ENCODE peak calls at places on chromosomes 13 and 19, in four cellular contexts. One of them, this sample, is unnamed.
A peak's percentile ranks its signal among the peaks of the same experiment; 100 is the strongest.

GRCh38 chr19:18777156-18777724 is 13.9 kb downstream of the COMP start:
- DNase-seq in heart right ventricle: no peak
- DNase-seq in K562: no peak
- DNase-seq in CD4-positive, alpha-beta T cell: no peak
- DNase-seq in this sample: no peak

GRCh38 chr19:1002600-1002999 is 2.4 kb downstream of the GRIN3B start:
- DNase-seq in heart right ventricle: no peak
- DNase-seq in K562: no peak
- DNase-seq in CD4-positive, alpha-beta T cell: no peak
- DNase-seq in this sample: no peak

GRCh38 chr19:35977446-35978222 is 17.4 kb upstream of the SDHAF1 start:
- DNase-seq in heart right ventricle: no peak
- DNase-seq in CD4-positive, alpha-beta T cell: no peak
- DNase-seq in K562: peak; percentile 71
- DNase-seq in this sample: peak; percentile 96

GRCh38 chr13:64553411-64554129 is 2676.6 kb downstream of the PCDH9 start:
- DNase-seq in CD4-positive, alpha-beta T cell: no peak
- DNase-seq in heart right ventricle: no peak
- DNase-seq in K562: no peak
- DNase-seq in this sample: no peak

GRCh38 chr19:49837009-49837310 is 14.0 kb upstream of the PTOV1 start:
- DNase-seq in CD4-positive, alpha-beta T cell: no peak
- DNase-seq in K562: no peak
- DNase-seq in heart right ventricle: no peak
- DNase-seq in this sample: no peak

GRCh38 chr13:110028838-110029621 is 242.6 kb upstream of the IRS2 start:
- DNase-seq in K562: no peak
- DNase-seq in heart right ventricle: no peak
- DNase-seq in CD4-positive, alpha-beta T cell: no peak
- DNase-seq in this sample: no peak

GRCh38 chr19:1385816-1386215 is 2.1 kb downstream of the NDUFS7 start:
- DNase-seq in heart right ventricle: no peak
- DNase-seq in CD4-positive, alpha-beta T cell: no peak
- DNase-seq in K562: no peak
- DNase-seq in this sample: no peak

GRCh38 chr19:43759515-43759914 is 4.8 kb upstream of the SMG9 start:
- DNase-seq in CD4-positive, alpha-beta T cell: no peak
- DNase-seq in K562: peak; percentile 39
- DNase-seq in heart right ventricle: no peak
- DNase-seq in this sample: no peak

GRCh38 chr13:112132619-112133018 is 65.7 kb downstream of the SOX1 start:
- DNase-seq in heart right ventricle: no peak
- DNase-seq in CD4-positive, alpha-beta T cell: no peak
- DNase-seq in K562: no peak
- DNase-seq in this sample: no peak

GRCh38 chr13:78460176-78460575 is 143.2 kb downstream of the POU4F1 start:
- DNase-seq in heart right ventricle: no peak
- DNase-seq in K562: no peak
- DNase-seq in CD4-positive, alpha-beta T cell: no peak
- DNase-seq in this sample: no peak

GRCh38 chr13:63189712-63190111 is 1774.1 kb upstream of the PCDH20 start:
- DNase-seq in heart right ventricle: no peak
- DNase-seq in CD4-positive, alpha-beta T cell: no peak
- DNase-seq in K562: no peak
- DNase-seq in this sample: no peak

GRCh38 chr13:27289016-27289665 is 18.5 kb downstream of the RASL11A start:
- DNase-seq in heart right ventricle: no peak
- DNase-seq in CD4-positive, alpha-beta T cell: no peak
- DNase-seq in K562: no peak
- DNase-seq in this sample: no peak

GRCh38 chr13:23496255-23496654 is 62.8 kb upstream of the SACS start:
- DNase-seq in heart right ventricle: no peak
- DNase-seq in CD4-positive, alpha-beta T cell: no peak
- DNase-seq in K562: no peak
- DNase-seq in this sample: no peak

GRCh38 chr13:27007166-27007565 is 164.4 kb downstream of the USP12 start:
- DNase-seq in CD4-positive, alpha-beta T cell: no peak
- DNase-seq in K562: no peak
- DNase-seq in heart right ventricle: no peak
- DNase-seq in this sample: peak; percentile 59

GRCh38 chr19:12913871-12914690 is 5.0 kb downstream of the SYCE2 start:
- DNase-seq in heart right ventricle: no peak
- DNase-seq in CD4-positive, alpha-beta T cell: peak; percentile 67
- DNase-seq in K562: no peak
- DNase-seq in this sample: no peak

GRCh38 chr19:11483176-11484111 is 2.6 kb upstream of the ELAVL3 start:
- DNase-seq in heart right ventricle: no peak
- DNase-seq in CD4-positive, alpha-beta T cell: no peak
- DNase-seq in K562: peak; percentile 11
- DNase-seq in this sample: no peak

GRCh38 chr13:70634893-70635292 is 526.6 kb upstream of the KLHL1 start:
- DNase-seq in heart right ventricle: no peak
- DNase-seq in K562: no peak
- DNase-seq in CD4-positive, alpha-beta T cell: no peak
- DNase-seq in this sample: no peak

GRCh38 chr13:26529441-26529840 is 28.0 kb upstream of the WASF3 start:
- DNase-seq in K562: peak; percentile 13
- DNase-seq in CD4-positive, alpha-beta T cell: no peak
- DNase-seq in heart right ventricle: peak; percentile 42
- DNase-seq in this sample: peak; percentile 83

GRCh38 chr19:27765912-27766725 is 1446.8 kb downstream of the UQCRFS1 start:
- DNase-seq in heart right ventricle: no peak
- DNase-seq in CD4-positive, alpha-beta T cell: no peak
- DNase-seq in K562: no peak
- DNase-seq in this sample: no peak

GRCh38 chr19:18846862-18847515 is 15.2 kb downstream of the UPF1 start:
- DNase-seq in CD4-positive, alpha-beta T cell: peak; percentile 58
- DNase-seq in heart right ventricle: peak; percentile 77
- DNase-seq in K562: no peak
- DNase-seq in this sample: peak; percentile 75

GRCh38 chr13:50375792-50376191 is 360.5 kb downstream of the KCNRG start:
- DNase-seq in CD4-positive, alpha-beta T cell: no peak
- DNase-seq in K562: no peak
- DNase-seq in heart right ventricle: no peak
- DNase-seq in this sample: no peak

GRCh38 chr19:801861-802496 is 4.7 kb downstream of the PTBP1 start:
- DNase-seq in CD4-positive, alpha-beta T cell: no peak
- DNase-seq in K562: peak; percentile 17
- DNase-seq in heart right ventricle: peak; percentile 65
- DNase-seq in this sample: no peak

GRCh38 chr13:111469450-111469849 is 149.0 kb downstream of the TEX29 start:
- DNase-seq in heart right ventricle: no peak
- DNase-seq in K562: no peak
- DNase-seq in CD4-positive, alpha-beta T cell: no peak
- DNase-seq in this sample: no peak

GRCh38 chr19:41575998-41576397 is at the start of gene CEACAM21:
- DNase-seq in heart right ventricle: peak; percentile 53
- DNase-seq in K562: no peak
- DNase-seq in CD4-positive, alpha-beta T cell: peak; percentile 28
- DNase-seq in this sample: no peak

GRCh38 chr13:96075953-96076543 is 13.9 kb upstream of the HS6ST3 start:
- DNase-seq in heart right ventricle: no peak
- DNase-seq in K562: no peak
- DNase-seq in CD4-positive, alpha-beta T cell: no peak
- DNase-seq in this sample: no peak

GRCh38 chr19:40610396-40611064 is 9.4 kb downstream of the LTBP4 start:
- DNase-seq in K562: no peak
- DNase-seq in heart right ventricle: peak; percentile 68
- DNase-seq in CD4-positive, alpha-beta T cell: peak; percentile 72
- DNase-seq in this sample: no peak

GRCh38 chr19:58572818-58573657 is at the start of gene MZF1:
- DNase-seq in K562: peak; percentile 92
- DNase-seq in CD4-positive, alpha-beta T cell: peak; percentile 100
- DNase-seq in heart right ventricle: peak; percentile 100
- DNase-seq in this sample: peak; percentile 100

GRCh38 chr13:105735269-105735668 is 800.2 kb downstream of the EFNB2 start:
- DNase-seq in heart right ventricle: no peak
- DNase-seq in K562: no peak
- DNase-seq in CD4-positive, alpha-beta T cell: no peak
- DNase-seq in this sample: no peak

GRCh38 chr13:43054803-43055802 is 31.7 kb downstream of the DNAJC15 start:
- DNase-seq in CD4-positive, alpha-beta T cell: no peak
- DNase-seq in K562: no peak
- DNase-seq in heart right ventricle: peak; percentile 29
- DNase-seq in this sample: peak; percentile 46

GRCh38 chr13:113849546-113849945 is 14.3 kb downstream of the GAS6 start:
- DNase-seq in K562: no peak
- DNase-seq in heart right ventricle: no peak
- DNase-seq in CD4-positive, alpha-beta T cell: no peak
- DNase-seq in this sample: no peak

GRCh38 chr13:59906413-59907027 is 257.2 kb downstream of the DIAPH3 start:
- DNase-seq in CD4-positive, alpha-beta T cell: no peak
- DNase-seq in K562: no peak
- DNase-seq in heart right ventricle: no peak
- DNase-seq in this sample: no peak

GRCh38 chr13:48186722-48187121 is 46.3 kb upstream of the ITM2B start:
- DNase-seq in CD4-positive, alpha-beta T cell: no peak
- DNase-seq in heart right ventricle: no peak
- DNase-seq in K562: no peak
- DNase-seq in this sample: no peak

GRCh38 chr19:35041548-35042055 is at the start of gene HPN:
- DNase-seq in K562: peak; percentile 66
- DNase-seq in CD4-positive, alpha-beta T cell: no peak
- DNase-seq in heart right ventricle: no peak
- DNase-seq in this sample: peak; percentile 59

GRCh38 chr19:11833541-11833940 is 15.0 kb upstream of the ZNF439 start:
- DNase-seq in heart right ventricle: no peak
- DNase-seq in CD4-positive, alpha-beta T cell: no peak
- DNase-seq in K562: no peak
- DNase-seq in this sample: no peak

GRCh38 chr13:73245271-73245670 is 186.5 kb downstream of the KLF5 start:
- DNase-seq in CD4-positive, alpha-beta T cell: no peak
- DNase-seq in heart right ventricle: no peak
- DNase-seq in K562: no peak
- DNase-seq in this sample: no peak

GRCh38 chr13:30000373-30000770 is 150.0 kb upstream of the UBL3 start:
- DNase-seq in CD4-positive, alpha-beta T cell: no peak
- DNase-seq in K562: no peak
- DNase-seq in heart right ventricle: no peak
- DNase-seq in this sample: no peak

GRCh38 chr13:50224534-50224933 is 209.3 kb downstream of the KCNRG start:
- DNase-seq in K562: no peak
- DNase-seq in CD4-positive, alpha-beta T cell: no peak
- DNase-seq in heart right ventricle: no peak
- DNase-seq in this sample: no peak

GRCh38 chr13:106096661-106097092 is 438.8 kb downstream of the EFNB2 start:
- DNase-seq in CD4-positive, alpha-beta T cell: no peak
- DNase-seq in heart right ventricle: no peak
- DNase-seq in K562: no peak
- DNase-seq in this sample: no peak

DNA sequence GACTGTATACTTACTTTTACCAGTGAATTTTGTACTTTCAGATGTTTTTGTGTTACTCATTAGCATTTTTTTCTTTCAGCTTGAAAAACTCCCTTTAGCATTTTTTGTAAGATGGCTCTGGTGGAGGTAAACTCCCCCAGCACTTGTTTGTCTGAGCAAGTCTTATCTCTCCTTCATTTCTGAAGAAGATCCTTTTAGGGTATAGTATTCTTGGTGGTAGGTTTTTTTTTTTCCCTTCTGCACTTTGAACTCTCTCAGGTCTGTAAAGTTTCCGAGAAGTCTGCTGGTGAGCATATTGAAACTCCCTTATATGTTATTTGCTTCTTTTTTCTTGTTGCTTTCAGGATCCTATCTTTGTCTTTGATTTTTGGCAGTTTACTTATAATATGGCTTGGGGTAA is 35.1 kb downstream of the IGFL3 start:
- DNase-seq in CD4-positive, alpha-beta T cell: no peak
- DNase-seq in heart right ventricle: no peak
- DNase-seq in K562: no peak
- DNase-seq in this sample: no peak
- H3K27me3 ChIP-seq in CD4-positive, alpha-beta T cell: peaks cover 8% of the 10 kb centered on the region
- H3K27me3 ChIP-seq in heart right ventricle: no peaks in the 10 kb centered on the region
- H3K27me3 ChIP-seq in K562: peaks cover 3% of the 10 kb centered on the region
- H3K27me3 ChIP-seq in this sample: no peaks in the 10 kb centered on the region

GRCh38 chr13:99989376-99990044 is 7.9 kb downstream of the ZIC2 start:
- DNase-seq in CD4-positive, alpha-beta T cell: no peak
- DNase-seq in heart right ventricle: no peak
- DNase-seq in K562: no peak
- DNase-seq in this sample: no peak
- H3K27me3 ChIP-seq in CD4-positive, alpha-beta T cell: peaks cover 98% of the 10 kb centered on the region
- H3K27me3 ChIP-seq in heart right ventricle: peaks cover 98% of the 10 kb centered on the region
- H3K27me3 ChIP-seq in K562: no peaks in the 10 kb centered on the region
- H3K27me3 ChIP-seq in this sample: peaks cover 3% of the 10 kb centered on the region

GRCh38 chr19:32029235-32029634 is 316.2 kb upstream of the ZNF507 start:
- DNase-seq in heart right ventricle: no peak
- DNase-seq in K562: no peak
- DNase-seq in CD4-positive, alpha-beta T cell: no peak
- DNase-seq in this sample: no peak
- H3K27me3 ChIP-seq in heart right ventricle: no peaks in the 10 kb centered on the region
- H3K27me3 ChIP-seq in K562: peaks cover 16% of the 10 kb centered on the region
- H3K27me3 ChIP-seq in CD4-positive, alpha-beta T cell: no peaks in the 10 kb centered on the region
- H3K27me3 ChIP-seq in this sample: no peaks in the 10 kb centered on the region

GRCh38 chr13:32956595-32956933 is 59.7 kb upstream of the KL start:
- DNase-seq in K562: no peak
- DNase-seq in heart right ventricle: no peak
- DNase-seq in CD4-positive, alpha-beta T cell: no peak
- DNase-seq in this sample: no peak

GRCh38 chr13:32961724-32962123 is 54.5 kb upstream of the KL start:
- DNase-seq in K562: no peak
- DNase-seq in heart right ventricle: no peak
- DNase-seq in CD4-positive, alpha-beta T cell: no peak
- DNase-seq in this sample: no peak

GRCh38 chr13:32964987-32965386 is 51.2 kb upstream of the KL start:
- DNase-seq in K562: no peak
- DNase-seq in heart right ventricle: no peak
- DNase-seq in CD4-positive, alpha-beta T cell: no peak
- DNase-seq in this sample: no peak

DNA sequence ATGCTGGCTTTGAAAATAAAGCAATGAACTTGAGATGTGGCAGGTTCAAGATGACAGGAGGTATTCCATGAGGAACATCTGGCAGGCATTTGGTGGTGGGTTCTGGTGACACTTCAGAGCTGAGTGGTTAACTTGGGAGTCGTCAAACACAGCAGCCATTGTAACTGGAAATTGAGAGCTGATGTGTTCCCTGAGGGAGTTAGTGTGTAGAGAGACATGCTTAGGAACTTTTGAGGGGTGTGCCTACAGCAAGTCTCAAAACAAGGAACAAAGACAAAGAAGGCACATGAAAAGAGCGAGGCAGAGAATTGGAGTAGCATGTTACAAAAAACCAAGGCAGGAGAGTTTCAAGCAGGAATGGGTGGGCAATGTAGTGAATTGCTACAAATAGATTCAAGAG is 53.9 kb upstream of the KL start:
- DNase-seq in K562: no peak
- DNase-seq in heart right ventricle: no peak
- DNase-seq in CD4-positive, alpha-beta T cell: no peak
- DNase-seq in this sample: no peak
- H3K27me3 ChIP-seq in K562: no peaks in the 10 kb centered on the region
- H3K27me3 ChIP-seq in heart right ventricle: no peaks in the 10 kb centered on the region
- H3K27me3 ChIP-seq in CD4-positive, alpha-beta T cell: no peaks in the 10 kb centered on the region
- H3K27me3 ChIP-seq in this sample: no peaks in the 10 kb centered on the region

GRCh38 chr19:3478409-3479176 is 1.7 kb downstream of the SMIM24 start:
- DNase-seq in K562: peak; percentile 25
- DNase-seq in CD4-positive, alpha-beta T cell: no peak
- DNase-seq in heart right ventricle: no peak
- DNase-seq in this sample: no peak
- H3K27me3 ChIP-seq in K562: peaks cover 21% of the 10 kb centered on the region
- H3K27me3 ChIP-seq in CD4-positive, alpha-beta T cell: no peaks in the 10 kb centered on the region
- H3K27me3 ChIP-seq in heart right ventricle: peaks cover 35% of the 10 kb centered on the region
- H3K27me3 ChIP-seq in this sample: peaks cover 20% of the 10 kb centered on the region